ENCODE peak calls at places on chromosomes 5 and 9, in six cellular contexts. B is GM12892, V is HepG2, A is SK-N-SH, T is GM12878, G is K562. H is an unnamed sample.

GRCh38 chr5:179153921-179154345 is 93.8 kb downstream of the ZNF354C start:
- DNase-seq in B (no peak), V (no peak), A (no peak), T (no peak), G (no peak), H (no peak)

GRCh38 chr9:80951675-80952074 is 737.7 kb downstream of the TLE1 start:
- DNase-seq in B (no peak), V (no peak), A (no peak), T (no peak), G (no peak), H (no peak)

GRCh38 chr5:150114773-150115408 is 28.5 kb upstream of the CSF1R start:
- DNase-seq in B (no peak), V (no peak), A (peak), T (no peak), G (no peak), H (peak)

GRCh38 chr5:135105105-135105484 is 71.1 kb upstream of the PITX1 start:
- DNase-seq in B (no peak), V (no peak), A (no peak), T (no peak), G (no peak), H (no peak)

GRCh38 chr9:5688109-5688508 is 59.2 kb downstream of the RIC1 start:
- DNase-seq in B (no peak), V (no peak), A (no peak), T (no peak), G (peak), H (no peak)

GRCh38 chr9:128051932-128052734 is 15.0 kb downstream of the NAIF1 start:
- DNase-seq in B (no peak), V (no peak), A (no peak), T (no peak), G (no peak), H (no peak)

GRCh38 chr9:78127271-78128225 is 95.9 kb upstream of the GNAQ start:
- DNase-seq in B (no peak), V (no peak), A (no peak), T (no peak), G (no peak), H (no peak)

GRCh38 chr5:32964246-32964645 is 253.1 kb downstream of the NPR3 start:
- DNase-seq in B (no peak), V (no peak), A (no peak), T (no peak), G (no peak), H (no peak)

GRCh38 chr5:42836070-42836769 is 24.5 kb upstream of the SELENOP start:
- DNase-seq in B (no peak), V (no peak), A (no peak), T (no peak), G (no peak), H (no peak)

DNA sequence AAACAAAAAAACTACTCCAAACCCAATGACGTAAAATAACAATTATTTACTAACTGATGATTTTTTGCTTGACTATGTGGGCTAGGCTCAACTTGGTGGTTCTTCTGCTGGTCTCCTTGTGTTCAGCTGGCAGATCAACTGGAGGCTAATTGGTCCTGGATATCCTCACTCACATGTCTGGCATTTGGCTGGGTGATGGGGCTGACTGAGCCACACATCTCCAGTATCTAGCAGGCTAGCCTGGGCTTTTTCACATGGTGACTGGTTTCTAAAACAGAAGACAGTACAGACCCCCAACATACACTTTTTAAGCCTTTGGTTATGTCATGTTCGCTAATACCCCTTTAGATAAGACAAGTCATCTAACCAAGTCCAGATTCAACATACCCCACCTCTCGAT is 104.7 kb upstream of the PRRC1 start:
- DNase-seq in B (no peak), V (no peak), A (peak), T (no peak), G (no peak), H (no peak)
- TF ChIP-seq TAF1 in B (no peak), V (no peak), A (no peak), T (no peak), G (no peak), H (no peak)

GRCh38 chr5:128778474-128778873 is 186.8 kb upstream of the SLC27A6 start:
- DNase-seq in B (no peak), V (no peak), A (no peak), T (no peak), G (no peak), H (no peak)
- TF ChIP-seq TAF1 in B (no peak), V (no peak), A (no peak), T (no peak), G (no peak), H (no peak)

GRCh38 chr9:115262477-115262876 is 144.5 kb upstream of the TNC start:
- DNase-seq in B (no peak), V (peak), A (peak), T (no peak), G (no peak), H (no peak)

GRCh38 chr9:115263731-115264130 is 145.8 kb upstream of the TNC start:
- DNase-seq in B (no peak), V (no peak), A (no peak), T (no peak), G (no peak), H (no peak)

GRCh38 chr9:115261656-115262081 is 143.7 kb upstream of the TNC start:
- DNase-seq in B (no peak), V (no peak), A (no peak), T (no peak), G (no peak), H (no peak)

GRCh38 chr9:115264333-115264732 is 146.4 kb upstream of the TNC start:
- DNase-seq in B (no peak), V (no peak), A (no peak), T (no peak), G (no peak), H (no peak)

GRCh38 chr9:115262952-115263351 is 145.0 kb upstream of the TNC start:
- DNase-seq in B (no peak), V (no peak), A (peak), T (no peak), G (no peak), H (no peak)
- TF ChIP-seq TAF1 in B (no peak), V (no peak), A (no peak), T (no peak), G (no peak), H (no peak)

GRCh38 chr9:100602302-100602930 is 24.5 kb downstream of the CAVIN4 start:
- DNase-seq in B (no peak), V (peak), A (peak), T (no peak), G (peak), H (no peak)
- TF ChIP-seq TAF1 in B (no peak), V (no peak), A (no peak), T (no peak), G (no peak), H (no peak)

H was measured in GM12891.